ENCODE peak calls at places on chromosome 1, in six cellular contexts. U, L, B, N, T and D are unnamed samples.

GRCh38 chr1:105608713-105609112 is 1447.8 kb upstream of the PRMT6 start:
- DNase-seq in U (no peak), T (no peak), N (no peak), B (no peak), L (peak), D (peak)

GRCh38 chr1:235077571-235078479 is 50.8 kb downstream of the TOMM20 start:
- DNase-seq in T (no peak), N (no peak), U (no peak), L (no peak), B (peak), D (no peak)

GRCh38 chr1:180535418-180535999 is 23.3 kb upstream of the OVAAL start:
- DNase-seq in U (no peak), T (no peak), B (no peak), L (no peak), N (no peak), D (no peak)

GRCh38 chr1:154607084-154607747 is 770 bp downstream of the ADAR start:
- DNase-seq in T (no peak), L (peak), N (no peak), B (peak), U (peak), D (peak)

GRCh38 chr1:54980528-54981241 is at the start of gene TMEM61:
- DNase-seq in N (no peak), U (no peak), T (peak), B (no peak), L (no peak), D (no peak)

GRCh38 chr1:201791051-201791774 is 37.7 kb upstream of the IPO9 start:
- DNase-seq in L (peak), B (peak), N (no peak), T (no peak), U (no peak), D (peak)

GRCh38 chr1:153678519-153679336 is at the start of gene NPR1:
- DNase-seq in B (no peak), N (no peak), U (peak), T (peak), L (peak), D (peak)

GRCh38 chr1:109240158-109241152 is 8.9 kb upstream of the CELSR2 start:
- DNase-seq in T (peak), U (peak), L (peak), N (no peak), B (peak), D (peak)

GRCh38 chr1:108141604-108142003 is 58.5 kb downstream of the SLC25A24 start:
- DNase-seq in T (no peak), U (no peak), N (no peak), B (peak), L (peak), D (peak)

GRCh38 chr1:154729031-154729442 is 121.1 kb upstream of the ADAR start:
- DNase-seq in T (no peak), U (no peak), L (peak), B (peak), N (no peak), D (peak)

DNA sequence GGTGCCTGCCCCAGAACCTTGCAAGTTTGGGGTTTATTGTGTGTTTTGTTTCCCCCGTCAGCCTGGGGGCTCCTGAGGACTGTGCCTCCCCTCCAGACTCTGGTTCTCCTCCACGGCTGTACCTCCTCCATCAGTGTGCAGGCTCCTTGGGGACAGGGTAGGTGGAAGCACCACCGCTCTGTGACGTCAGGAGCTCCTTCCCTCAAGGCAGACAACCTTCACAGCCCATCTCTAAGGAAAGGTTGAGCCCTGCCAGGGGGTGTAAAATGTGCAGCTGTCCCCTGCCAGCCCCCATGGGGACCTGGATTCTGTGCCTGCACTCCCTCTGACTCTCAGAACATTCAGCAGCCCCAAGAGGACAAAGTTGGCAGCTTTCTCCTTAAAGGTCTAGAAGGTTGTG is 465 bp upstream of the HSPB7 start:
- DNase-seq in N (no peak), L (no peak), T (no peak), U (no peak), B (no peak), D (no peak)
- H3K4me3 ChIP-seq in N (no peak), L (peak), T (peak), U (peak), B (no peak), D (no peak)

GRCh38 chr1:200351826-200352549 is 57.8 kb downstream of the ZNF281 start:
- DNase-seq in N (no peak), B (peak), L (peak), T (no peak), U (peak), D (peak)
- TF ChIP-seq CTCF in N (no peak), B (no peak), L (peak), T (no peak), U (no peak), D (peak)

GRCh38 chr1:20342294-20343148 is 51.8 kb downstream of the VWA5B1 start:
- DNase-seq in B (no peak), T (no peak), L (no peak), U (no peak), N (no peak), D (no peak)

GRCh38 chr1:20344738-20345137 is 54.1 kb downstream of the VWA5B1 start:
- DNase-seq in L (no peak), U (no peak), B (no peak), T (no peak), N (no peak), D (no peak)

GRCh38 chr1:20345419-20345818 is 54.7 kb downstream of the VWA5B1 start:
- DNase-seq in B (no peak), L (no peak), T (no peak), U (no peak), N (no peak), D (no peak)

GRCh38 chr1:20343937-20344302 is 53.2 kb downstream of the VWA5B1 start:
- DNase-seq in T (no peak), U (no peak), N (no peak), B (no peak), L (no peak), D (no peak)

GRCh38 chr1:20343149-20343936 is 52.7 kb downstream of the VWA5B1 start:
- DNase-seq in U (no peak), L (no peak), N (no peak), T (no peak), B (no peak), D (no peak)
- H3K4me3 ChIP-seq in U (peak), L (no peak), N (no peak), T (peak), B (no peak), D (no peak)

DNA sequence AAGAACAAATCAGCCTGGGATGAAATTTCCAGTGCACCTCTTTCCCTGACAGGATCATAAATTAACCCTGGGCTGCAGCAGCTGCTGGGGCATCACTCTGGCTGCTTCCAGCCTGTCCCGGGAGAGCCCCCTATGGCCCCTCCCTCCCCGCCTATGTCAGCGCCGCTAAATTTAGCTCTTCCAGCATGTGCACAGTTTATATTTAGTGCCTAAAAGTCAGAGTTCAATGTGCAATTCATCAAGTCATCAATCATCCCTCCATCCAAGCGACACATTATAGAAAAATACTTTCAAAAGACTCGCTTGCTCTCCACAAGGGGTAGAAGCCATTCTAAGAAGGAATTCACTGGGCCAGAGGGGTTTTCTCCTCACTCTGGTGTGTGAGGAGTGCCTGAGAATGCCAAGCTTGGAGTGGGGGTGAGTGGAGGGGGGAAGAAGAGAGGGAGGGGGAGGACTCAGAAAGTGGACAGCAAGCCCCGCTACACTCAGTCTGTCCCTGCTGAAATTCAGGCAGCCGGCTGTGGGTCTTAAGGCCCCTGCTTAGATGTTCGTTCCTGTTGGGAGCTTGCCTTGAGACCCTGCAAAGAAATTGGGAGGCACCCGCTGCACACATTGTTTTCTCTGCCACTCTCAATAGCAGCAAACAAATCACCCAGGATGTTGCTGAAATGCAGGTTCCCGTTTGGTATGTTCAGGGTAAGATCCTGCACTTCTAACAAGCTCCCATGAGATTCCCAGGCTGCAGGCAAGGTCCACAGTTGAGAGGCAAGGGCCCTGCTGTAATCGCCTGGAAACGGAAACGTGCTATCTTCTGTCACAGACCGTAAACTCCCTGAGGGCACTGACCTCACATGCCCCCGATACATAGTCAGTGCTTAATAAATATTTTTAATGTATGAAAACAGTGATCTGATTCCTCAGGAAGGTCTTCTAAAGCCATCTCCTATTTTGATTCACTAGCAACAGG is 37.6 kb downstream of the XCL1 start:
- DNase-seq in N (no peak), U (no peak), T (no peak), L (peak), B (no peak), D (peak)
- TF ChIP-seq CTCF in N (no peak), U (no peak), T (no peak), L (no peak), B (no peak), D (no peak)